ENCODE peak calls at places on chromosomes 2 and 18, in five cellular contexts. One of them, this sample, is unnamed.

GRCh38 chr2:45014016-45014702 is 4.9 kb upstream of the SIX2 start:
- DNase-seq in upper lobe of left lung: peak
- DNase-seq in Panc1: no peak
- DNase-seq in GM04504: no peak
- DNase-seq in NCI-H1417 treated with DMSO at 0.1 percent for 48 hours: no peak
- DNase-seq in this sample: no peak

GRCh38 chr2:43361286-43361685 is 134.9 kb upstream of the ZFP36L2 start:
- DNase-seq in upper lobe of left lung: no peak
- DNase-seq in Panc1: no peak
- DNase-seq in GM04504: no peak
- DNase-seq in NCI-H1417 treated with DMSO at 0.1 percent for 48 hours: no peak
- DNase-seq in this sample: no peak

GRCh38 chr2:177618270-177619253 is 226.0 kb downstream of the AGPS start:
- DNase-seq in upper lobe of left lung: peak
- DNase-seq in Panc1: peak
- DNase-seq in GM04504: peak
- DNase-seq in NCI-H1417 treated with DMSO at 0.1 percent for 48 hours: peak
- DNase-seq in this sample: peak

GRCh38 chr2:102141915-102142828 is at the start of gene IL1R1:
- DNase-seq in upper lobe of left lung: peak
- DNase-seq in Panc1: no peak
- DNase-seq in GM04504: peak
- DNase-seq in NCI-H1417 treated with DMSO at 0.1 percent for 48 hours: no peak
- DNase-seq in this sample: peak

GRCh38 chr2:96326990-96327820 is 2.1 kb downstream of the ITPRIPL1 start:
- DNase-seq in upper lobe of left lung: peak
- DNase-seq in Panc1: no peak
- DNase-seq in GM04504: no peak
- DNase-seq in NCI-H1417 treated with DMSO at 0.1 percent for 48 hours: no peak
- DNase-seq in this sample: no peak

GRCh38 chr2:150946831-150947230 is 314.8 kb downstream of the RBM43 start:
- DNase-seq in upper lobe of left lung: no peak
- DNase-seq in Panc1: no peak
- DNase-seq in GM04504: no peak
- DNase-seq in NCI-H1417 treated with DMSO at 0.1 percent for 48 hours: no peak
- DNase-seq in this sample: no peak

GRCh38 chr2:20424300-20425290 is 22.3 kb upstream of the RHOB start:
- DNase-seq in upper lobe of left lung: no peak
- DNase-seq in Panc1: no peak
- DNase-seq in GM04504: peak
- DNase-seq in NCI-H1417 treated with DMSO at 0.1 percent for 48 hours: no peak
- DNase-seq in this sample: no peak

GRCh38 chr2:74383254-74383653 is 3.1 kb upstream of the DCTN1 start:
- DNase-seq in upper lobe of left lung: no peak
- DNase-seq in Panc1: no peak
- DNase-seq in GM04504: no peak
- DNase-seq in NCI-H1417 treated with DMSO at 0.1 percent for 48 hours: no peak
- DNase-seq in this sample: peak

GRCh38 chr18:67966224-67966623 is 449.7 kb upstream of the DSEL start:
- DNase-seq in upper lobe of left lung: no peak
- DNase-seq in Panc1: no peak
- DNase-seq in GM04504: no peak
- DNase-seq in NCI-H1417 treated with DMSO at 0.1 percent for 48 hours: no peak
- DNase-seq in this sample: no peak

This sample was measured in AG09309.